ENCODE peak calls at places on chromosomes 4 and X, in eight cellular contexts. O, F, N, A, H, D, Z and W are unnamed samples.

GRCh38 chrX:50100188-50100587 is 100.6 kb downstream of the AKAP4 start:
- DNase-seq in O (no peak), F (no peak), N (no peak), A (no peak), H (no peak), D (no peak), Z (no peak), W (no peak)

GRCh38 chr4:52989865-52990264 is 127.7 kb downstream of the RASL11B start:
- DNase-seq in O (no peak), F (no peak), N (no peak), A (no peak), H (no peak), D (no peak), Z (no peak), W (no peak)

GRCh38 chr4:102120846-102121245 is 224.4 kb downstream of the SLC39A8 start:
- DNase-seq in O (no peak), F (no peak), N (no peak), A (no peak), H (no peak), D (no peak), Z (no peak), W (no peak)

GRCh38 chr4:757111-757510 is 51.5 kb downstream of the PCGF3 start:
- DNase-seq in O (no peak), F (no peak), N (no peak), A (no peak), H (no peak), D (no peak), Z (no peak), W (no peak)

GRCh38 chr4:123481034-123481433 is 84.4 kb downstream of the SPRY1 start:
- DNase-seq in O (no peak), F (no peak), N (no peak), A (no peak), H (no peak), D (no peak), Z (no peak), W (no peak)

GRCh38 chr4:24980064-24980690 is 50.6 kb downstream of the LGI2 start:
- DNase-seq in O (peak), F (peak), N (no peak), A (peak), H (peak), D (peak), Z (peak), W (peak)

GRCh38 chr4:7911044-7911578 is 28.6 kb downstream of the AFAP1 start:
- DNase-seq in O (no peak), F (peak), N (no peak), A (no peak), H (peak), D (no peak), Z (no peak), W (no peak)

GRCh38 chrX:77442728-77443127 is 4.5 kb upstream of the FGF16 start:
- DNase-seq in O (peak), F (no peak), N (no peak), A (no peak), H (no peak), D (no peak), Z (peak), W (no peak)